ENCODE peak calls at places on chromosome 22, in ten cellular contexts. One of them, this sample, is unnamed.
A peak's percentile ranks its signal among the peaks of the same experiment; 100 is the strongest.

GRCh38 chr22:38110008-38110862 is at the start of gene BAIAP2L2:
- DNase-seq in neural progenitor cell: no peak
- DNase-seq in HTR-8/SVneo: no peak
- DNase-seq in tibial artery: no peak
- DNase-seq in T-helper 2 cell: no peak
- DNase-seq in CD8-positive, alpha-beta memory T cell: no peak
- DNase-seq in AG09309: no peak
- DNase-seq in Right ventricle myocardium superior: peak; percentile 27
- DNase-seq in neural crest cell: no peak
- DNase-seq in progenitor cell of endocrine pancreas: no peak
- DNase-seq in this sample: no peak

GRCh38 chr22:40965936-40966557 is 14.9 kb downstream of the RBX1 start:
- DNase-seq in tibial artery: no peak
- DNase-seq in HTR-8/SVneo: no peak
- DNase-seq in progenitor cell of endocrine pancreas: no peak
- DNase-seq in T-helper 2 cell: no peak
- DNase-seq in neural progenitor cell: no peak
- DNase-seq in neural crest cell: no peak
- DNase-seq in Right ventricle myocardium superior: no peak
- DNase-seq in CD8-positive, alpha-beta memory T cell: no peak
- DNase-seq in AG09309: no peak
- DNase-seq in this sample: no peak

GRCh38 chr22:29205598-29206371 is at the start of gene EMID1:
- DNase-seq in HTR-8/SVneo: peak; percentile 35
- DNase-seq in neural progenitor cell: peak; percentile 79
- DNase-seq in progenitor cell of endocrine pancreas: peak; percentile 53
- DNase-seq in T-helper 2 cell: no peak
- DNase-seq in AG09309: no peak
- DNase-seq in Right ventricle myocardium superior: peak; percentile 63
- DNase-seq in neural crest cell: no peak
- DNase-seq in CD8-positive, alpha-beta memory T cell: no peak
- DNase-seq in tibial artery: no peak
- DNase-seq in this sample: no peak

GRCh38 chr22:41831383-41831782 is 1.5 kb upstream of the SREBF2 start:
- DNase-seq in CD8-positive, alpha-beta memory T cell: no peak
- DNase-seq in neural progenitor cell: no peak
- DNase-seq in HTR-8/SVneo: no peak
- DNase-seq in progenitor cell of endocrine pancreas: no peak
- DNase-seq in T-helper 2 cell: no peak
- DNase-seq in neural crest cell: no peak
- DNase-seq in AG09309: no peak
- DNase-seq in Right ventricle myocardium superior: no peak
- DNase-seq in tibial artery: peak; percentile 26
- DNase-seq in this sample: no peak

GRCh38 chr22:25692392-25692791 is 49.6 kb upstream of the MYO18B start:
- DNase-seq in CD8-positive, alpha-beta memory T cell: no peak
- DNase-seq in tibial artery: no peak
- DNase-seq in T-helper 2 cell: no peak
- DNase-seq in HTR-8/SVneo: no peak
- DNase-seq in Right ventricle myocardium superior: no peak
- DNase-seq in neural crest cell: no peak
- DNase-seq in AG09309: no peak
- DNase-seq in neural progenitor cell: no peak
- DNase-seq in progenitor cell of endocrine pancreas: no peak
- DNase-seq in this sample: no peak

GRCh38 chr22:45503071-45503815 is 560 bp downstream of the FBLN1 start:
- DNase-seq in progenitor cell of endocrine pancreas: no peak
- DNase-seq in neural progenitor cell: peak; percentile 76
- DNase-seq in neural crest cell: no peak
- DNase-seq in HTR-8/SVneo: no peak
- DNase-seq in AG09309: no peak
- DNase-seq in tibial artery: no peak
- DNase-seq in CD8-positive, alpha-beta memory T cell: no peak
- DNase-seq in T-helper 2 cell: no peak
- DNase-seq in Right ventricle myocardium superior: no peak
- DNase-seq in this sample: no peak

GRCh38 chr22:36369004-36369921 is 18.5 kb downstream of the MYH9 start:
- DNase-seq in AG09309: no peak
- DNase-seq in neural crest cell: no peak
- DNase-seq in neural progenitor cell: no peak
- DNase-seq in HTR-8/SVneo: no peak
- DNase-seq in T-helper 2 cell: no peak
- DNase-seq in CD8-positive, alpha-beta memory T cell: no peak
- DNase-seq in Right ventricle myocardium superior: no peak
- DNase-seq in progenitor cell of endocrine pancreas: no peak
- DNase-seq in tibial artery: no peak
- DNase-seq in this sample: no peak

GRCh38 chr22:46515208-46516111 is 22.0 kb downstream of the CELSR1 start:
- DNase-seq in T-helper 2 cell: no peak
- DNase-seq in tibial artery: no peak
- DNase-seq in neural progenitor cell: no peak
- DNase-seq in neural crest cell: no peak
- DNase-seq in HTR-8/SVneo: no peak
- DNase-seq in progenitor cell of endocrine pancreas: no peak
- DNase-seq in CD8-positive, alpha-beta memory T cell: no peak
- DNase-seq in AG09309: no peak
- DNase-seq in Right ventricle myocardium superior: no peak
- DNase-seq in this sample: no peak

GRCh38 chr22:35721954-35722353 is 4.3 kb downstream of the APOL5 start:
- DNase-seq in T-helper 2 cell: no peak
- DNase-seq in tibial artery: no peak
- DNase-seq in HTR-8/SVneo: no peak
- DNase-seq in AG09309: no peak
- DNase-seq in CD8-positive, alpha-beta memory T cell: no peak
- DNase-seq in progenitor cell of endocrine pancreas: no peak
- DNase-seq in Right ventricle myocardium superior: no peak
- DNase-seq in neural crest cell: no peak
- DNase-seq in neural progenitor cell: no peak
- DNase-seq in this sample: no peak

GRCh38 chr22:49046546-49047305 is 780.9 kb downstream of the BRD1 start:
- DNase-seq in neural crest cell: peak; percentile 73
- DNase-seq in HTR-8/SVneo: no peak
- DNase-seq in CD8-positive, alpha-beta memory T cell: no peak
- DNase-seq in progenitor cell of endocrine pancreas: peak; percentile 70
- DNase-seq in Right ventricle myocardium superior: no peak
- DNase-seq in tibial artery: no peak
- DNase-seq in neural progenitor cell: peak; percentile 86
- DNase-seq in T-helper 2 cell: no peak
- DNase-seq in AG09309: no peak
- DNase-seq in this sample: peak; percentile 31

GRCh38 chr22:45896961-45897538 is 79.9 kb downstream of the WNT7B start:
- DNase-seq in progenitor cell of endocrine pancreas: no peak
- DNase-seq in Right ventricle myocardium superior: peak; percentile 18
- DNase-seq in neural progenitor cell: no peak
- DNase-seq in T-helper 2 cell: no peak
- DNase-seq in HTR-8/SVneo: no peak
- DNase-seq in CD8-positive, alpha-beta memory T cell: no peak
- DNase-seq in tibial artery: no peak
- DNase-seq in neural crest cell: no peak
- DNase-seq in AG09309: no peak
- DNase-seq in this sample: no peak

GRCh38 chr22:35131423-35132050 is 65.6 kb downstream of the ISX start:
- DNase-seq in AG09309: no peak
- DNase-seq in T-helper 2 cell: no peak
- DNase-seq in Right ventricle myocardium superior: no peak
- DNase-seq in HTR-8/SVneo: no peak
- DNase-seq in tibial artery: no peak
- DNase-seq in progenitor cell of endocrine pancreas: no peak
- DNase-seq in neural crest cell: no peak
- DNase-seq in CD8-positive, alpha-beta memory T cell: no peak
- DNase-seq in neural progenitor cell: no peak
- DNase-seq in this sample: no peak

GRCh38 chr22:17733484-17733883 is 40.8 kb downstream of the BID start:
- DNase-seq in HTR-8/SVneo: no peak
- DNase-seq in neural progenitor cell: no peak
- DNase-seq in AG09309: no peak
- DNase-seq in CD8-positive, alpha-beta memory T cell: no peak
- DNase-seq in neural crest cell: no peak
- DNase-seq in progenitor cell of endocrine pancreas: no peak
- DNase-seq in Right ventricle myocardium superior: no peak
- DNase-seq in T-helper 2 cell: no peak
- DNase-seq in tibial artery: no peak
- DNase-seq in this sample: no peak

GRCh38 chr22:26658161-26658560 is 773 bp downstream of the MIAT start:
- DNase-seq in AG09309: no peak
- DNase-seq in neural progenitor cell: no peak
- DNase-seq in HTR-8/SVneo: no peak
- DNase-seq in T-helper 2 cell: no peak
- DNase-seq in progenitor cell of endocrine pancreas: no peak
- DNase-seq in Right ventricle myocardium superior: no peak
- DNase-seq in tibial artery: no peak
- DNase-seq in CD8-positive, alpha-beta memory T cell: no peak
- DNase-seq in neural crest cell: no peak
- DNase-seq in this sample: no peak

GRCh38 chr22:43392385-43392989 is 19.3 kb upstream of the MPPED1 start:
- DNase-seq in tibial artery: no peak
- DNase-seq in CD8-positive, alpha-beta memory T cell: no peak
- DNase-seq in neural crest cell: no peak
- DNase-seq in neural progenitor cell: no peak
- DNase-seq in HTR-8/SVneo: no peak
- DNase-seq in progenitor cell of endocrine pancreas: no peak
- DNase-seq in Right ventricle myocardium superior: no peak
- DNase-seq in AG09309: no peak
- DNase-seq in T-helper 2 cell: no peak
- DNase-seq in this sample: no peak

GRCh38 chr22:42959472-42960145 is 55.3 kb downstream of the PACSIN2 start:
- DNase-seq in CD8-positive, alpha-beta memory T cell: no peak
- DNase-seq in AG09309: no peak
- DNase-seq in Right ventricle myocardium superior: peak; percentile 64
- DNase-seq in HTR-8/SVneo: peak; percentile 65
- DNase-seq in T-helper 2 cell: no peak
- DNase-seq in tibial artery: peak; percentile 72
- DNase-seq in neural progenitor cell: no peak
- DNase-seq in neural crest cell: no peak
- DNase-seq in progenitor cell of endocrine pancreas: no peak
- DNase-seq in this sample: peak; percentile 28

GRCh38 chr22:31960767-31961166 is 16.4 kb downstream of the YWHAH start:
- DNase-seq in neural progenitor cell: peak; percentile 50
- DNase-seq in progenitor cell of endocrine pancreas: no peak
- DNase-seq in tibial artery: no peak
- DNase-seq in CD8-positive, alpha-beta memory T cell: no peak
- DNase-seq in AG09309: no peak
- DNase-seq in T-helper 2 cell: no peak
- DNase-seq in HTR-8/SVneo: no peak
- DNase-seq in neural crest cell: no peak
- DNase-seq in Right ventricle myocardium superior: no peak
- DNase-seq in this sample: no peak

GRCh38 chr22:50473855-50474671 is 772 bp downstream of the SBF1 start:
- DNase-seq in progenitor cell of endocrine pancreas: no peak
- DNase-seq in tibial artery: no peak
- DNase-seq in HTR-8/SVneo: no peak
- DNase-seq in AG09309: no peak
- DNase-seq in CD8-positive, alpha-beta memory T cell: no peak
- DNase-seq in neural crest cell: peak; percentile 27
- DNase-seq in neural progenitor cell: peak; percentile 60
- DNase-seq in Right ventricle myocardium superior: no peak
- DNase-seq in T-helper 2 cell: no peak
- DNase-seq in this sample: no peak

GRCh38 chr22:35071784-35072183 is 5.8 kb downstream of the ISX start:
- DNase-seq in progenitor cell of endocrine pancreas: no peak
- DNase-seq in CD8-positive, alpha-beta memory T cell: no peak
- DNase-seq in HTR-8/SVneo: no peak
- DNase-seq in neural crest cell: no peak
- DNase-seq in Right ventricle myocardium superior: no peak
- DNase-seq in AG09309: no peak
- DNase-seq in T-helper 2 cell: no peak
- DNase-seq in tibial artery: no peak
- DNase-seq in neural progenitor cell: no peak
- DNase-seq in this sample: no peak

GRCh38 chr22:45575607-45576272 is 73.1 kb downstream of the FBLN1 start:
- DNase-seq in T-helper 2 cell: no peak
- DNase-seq in neural crest cell: no peak
- DNase-seq in progenitor cell of endocrine pancreas: no peak
- DNase-seq in Right ventricle myocardium superior: no peak
- DNase-seq in CD8-positive, alpha-beta memory T cell: no peak
- DNase-seq in AG09309: no peak
- DNase-seq in tibial artery: no peak
- DNase-seq in neural progenitor cell: no peak
- DNase-seq in HTR-8/SVneo: no peak
- DNase-seq in this sample: no peak

GRCh38 chr22:38017272-38017920 is 33.0 kb upstream of the SOX10 start:
- DNase-seq in neural crest cell: no peak
- DNase-seq in progenitor cell of endocrine pancreas: no peak
- DNase-seq in Right ventricle myocardium superior: peak; percentile 91
- DNase-seq in T-helper 2 cell: no peak
- DNase-seq in CD8-positive, alpha-beta memory T cell: no peak
- DNase-seq in neural progenitor cell: no peak
- DNase-seq in tibial artery: peak; percentile 81
- DNase-seq in HTR-8/SVneo: no peak
- DNase-seq in AG09309: no peak
- DNase-seq in this sample: peak; percentile 79

GRCh38 chr22:42184852-42185251 is 54.2 kb upstream of the CYP2D6 start:
- DNase-seq in T-helper 2 cell: no peak
- DNase-seq in neural progenitor cell: no peak
- DNase-seq in progenitor cell of endocrine pancreas: no peak
- DNase-seq in neural crest cell: no peak
- DNase-seq in tibial artery: no peak
- DNase-seq in AG09309: no peak
- DNase-seq in CD8-positive, alpha-beta memory T cell: no peak
- DNase-seq in HTR-8/SVneo: no peak
- DNase-seq in Right ventricle myocardium superior: no peak
- DNase-seq in this sample: no peak

GRCh38 chr22:44220727-44221680 is 40.3 kb downstream of the PARVG start:
- DNase-seq in tibial artery: no peak
- DNase-seq in T-helper 2 cell: no peak
- DNase-seq in HTR-8/SVneo: no peak
- DNase-seq in progenitor cell of endocrine pancreas: no peak
- DNase-seq in neural progenitor cell: no peak
- DNase-seq in Right ventricle myocardium superior: peak; percentile 15
- DNase-seq in CD8-positive, alpha-beta memory T cell: no peak
- DNase-seq in neural crest cell: no peak
- DNase-seq in AG09309: no peak
- DNase-seq in this sample: no peak

GRCh38 chr22:28027453-28028448 is 108.7 kb upstream of the PITPNB start:
- DNase-seq in Right ventricle myocardium superior: no peak
- DNase-seq in neural crest cell: no peak
- DNase-seq in CD8-positive, alpha-beta memory T cell: no peak
- DNase-seq in AG09309: no peak
- DNase-seq in progenitor cell of endocrine pancreas: no peak
- DNase-seq in neural progenitor cell: no peak
- DNase-seq in HTR-8/SVneo: no peak
- DNase-seq in tibial artery: peak; percentile 43
- DNase-seq in T-helper 2 cell: no peak
- DNase-seq in this sample: peak; percentile 12

GRCh38 chr22:46612904-46613605 is 7.1 kb upstream of the GRAMD4 start:
- DNase-seq in tibial artery: no peak
- DNase-seq in AG09309: no peak
- DNase-seq in progenitor cell of endocrine pancreas: no peak
- DNase-seq in Right ventricle myocardium superior: peak; percentile 59
- DNase-seq in CD8-positive, alpha-beta memory T cell: peak; percentile 28
- DNase-seq in T-helper 2 cell: no peak
- DNase-seq in neural progenitor cell: no peak
- DNase-seq in HTR-8/SVneo: no peak
- DNase-seq in neural crest cell: no peak
- DNase-seq in this sample: no peak

GRCh38 chr22:43948836-43949235 is 6.4 kb upstream of the SAMM50 start:
- DNase-seq in HTR-8/SVneo: no peak
- DNase-seq in neural crest cell: no peak
- DNase-seq in T-helper 2 cell: no peak
- DNase-seq in AG09309: no peak
- DNase-seq in CD8-positive, alpha-beta memory T cell: no peak
- DNase-seq in Right ventricle myocardium superior: no peak
- DNase-seq in progenitor cell of endocrine pancreas: no peak
- DNase-seq in tibial artery: no peak
- DNase-seq in neural progenitor cell: no peak
- DNase-seq in this sample: no peak

GRCh38 chr22:48398181-48398905 is 1429.3 kb downstream of the BRD1 start:
- DNase-seq in AG09309: no peak
- DNase-seq in HTR-8/SVneo: no peak
- DNase-seq in neural progenitor cell: no peak
- DNase-seq in neural crest cell: no peak
- DNase-seq in Right ventricle myocardium superior: no peak
- DNase-seq in progenitor cell of endocrine pancreas: no peak
- DNase-seq in T-helper 2 cell: no peak
- DNase-seq in tibial artery: no peak
- DNase-seq in CD8-positive, alpha-beta memory T cell: no peak
- DNase-seq in this sample: no peak

GRCh38 chr22:26446808-26447515 is 17.9 kb downstream of the ASPHD2 start:
- DNase-seq in HTR-8/SVneo: no peak
- DNase-seq in Right ventricle myocardium superior: no peak
- DNase-seq in neural crest cell: no peak
- DNase-seq in tibial artery: no peak
- DNase-seq in CD8-positive, alpha-beta memory T cell: no peak
- DNase-seq in neural progenitor cell: no peak
- DNase-seq in progenitor cell of endocrine pancreas: no peak
- DNase-seq in T-helper 2 cell: no peak
- DNase-seq in AG09309: no peak
- DNase-seq in this sample: no peak

This sample was measured in midbrain.